ENCODE peak calls at places on chromosome 11, in eight cellular contexts. S is GM19239; P is T-helper 2 cell; M is pulmonary artery endothelial cell; G is activated naive CD4-positive, alpha-beta T cell; D is CD8-positive, alpha-beta memory T cell; J is COR-L47; Z is iris pigment epithelial cell. K is an unnamed sample.

GRCh38 chr11:64918056-64918455 is 1.0 kb upstream of the ATG2A start:
- DNase-seq in P (peak), M (no peak), G (no peak), D (no peak), S (no peak), Z (peak), J (no peak), K (peak)

GRCh38 chr11:34425863-34426262 is 12.9 kb upstream of the CAT start:
- DNase-seq in M (no peak), Z (peak), G (no peak), J (no peak), P (no peak), S (no peak), D (no peak), K (no peak)

GRCh38 chr11:66111158-66111557 is 41.1 kb downstream of the PACS1 start:
- DNase-seq in G (no peak), S (no peak), Z (no peak), D (no peak), P (no peak), J (no peak), M (no peak), K (no peak)

GRCh38 chr11:69841170-69841858 is 22.1 kb upstream of the FGF3 start:
- DNase-seq in J (no peak), S (no peak), G (no peak), Z (no peak), P (peak), D (no peak), M (no peak), K (no peak)

GRCh38 chr11:47583844-47584243 is 2.6 kb upstream of the FAM180B start:
- DNase-seq in M (no peak), J (no peak), G (no peak), S (no peak), P (no peak), Z (no peak), D (no peak), K (no peak)

GRCh38 chr11:57097149-57097548 is 84.6 kb upstream of the LRRC55 start:
- DNase-seq in J (no peak), Z (no peak), S (no peak), D (no peak), P (no peak), M (no peak), G (no peak), K (no peak)

GRCh38 chr11:82988936-82989627 is 82.6 kb downstream of the RAB30 start:
- DNase-seq in S (no peak), P (no peak), M (no peak), J (no peak), G (no peak), D (no peak), Z (no peak), K (no peak)

GRCh38 chr11:110425751-110426545 is 3.8 kb upstream of the FDX1 start:
- DNase-seq in P (no peak), Z (peak), M (no peak), D (no peak), S (no peak), J (no peak), G (no peak), K (peak)

GRCh38 chr11:86940122-86940777 is 14.9 kb downstream of the FZD4 start:
- DNase-seq in P (no peak), S (no peak), J (no peak), G (no peak), D (no peak), M (no peak), Z (peak), K (peak)

GRCh38 chr11:115476463-115477286 is 27.5 kb downstream of the CADM1 start:
- DNase-seq in D (no peak), G (no peak), S (no peak), M (no peak), Z (no peak), J (peak), P (no peak), K (no peak)

GRCh38 chr11:8340299-8340698 is 76.6 kb upstream of the LMO1 start:
- DNase-seq in S (no peak), G (no peak), J (no peak), D (no peak), P (no peak), M (no peak), Z (no peak), K (no peak)

GRCh38 chr11:101508370-101508769 is 75.4 kb downstream of the TRPC6 start:
- DNase-seq in P (no peak), M (no peak), S (no peak), D (no peak), G (no peak), Z (no peak), J (no peak), K (no peak)

GRCh38 chr11:85256433-85256832 is 370.7 kb downstream of the DLG2 start:
- DNase-seq in S (no peak), M (no peak), G (no peak), Z (no peak), D (no peak), J (no peak), P (no peak), K (no peak)

GRCh38 chr11:64856382-64857227 is 12.2 kb upstream of the CDC42BPG start:
- DNase-seq in S (no peak), G (no peak), J (no peak), P (peak), Z (peak), M (peak), D (no peak), K (peak)

GRCh38 chr11:36034572-36035331 is 90.9 kb downstream of the LDLRAD3 start:
- DNase-seq in Z (peak), D (no peak), J (no peak), S (no peak), P (no peak), M (no peak), G (no peak), K (peak)

GRCh38 chr11:48051217-48051848 is 71.0 kb downstream of the PTPRJ start:
- DNase-seq in S (no peak), Z (peak), D (no peak), M (no peak), G (no peak), J (no peak), P (no peak), K (no peak)

GRCh38 chr11:34146866-34147265 is 41.4 kb downstream of the NAT10 start:
- DNase-seq in P (no peak), M (no peak), D (no peak), S (no peak), J (no peak), Z (no peak), G (no peak), K (no peak)

GRCh38 chr11:55571828-55572227 is at the start of gene OR4C16:
- DNase-seq in Z (no peak), D (no peak), P (no peak), S (no peak), M (no peak), J (no peak), G (no peak), K (no peak)

GRCh38 chr11:19712281-19713220 is at the start of gene NAV2:
- DNase-seq in S (peak), M (peak), J (peak), Z (peak), P (peak), G (peak), D (peak), K (peak)

GRCh38 chr11:1467270-1467669 is 19.3 kb downstream of the MOB2 start:
- DNase-seq in M (no peak), G (no peak), J (no peak), D (no peak), P (no peak), S (no peak), Z (no peak), K (no peak)

GRCh38 chr11:66967670-66968425 is 7.3 kb upstream of the C11orf86 start:
- DNase-seq in Z (peak), P (no peak), S (no peak), J (no peak), G (no peak), M (no peak), D (no peak), K (peak)

GRCh38 chr11:120235024-120235628 is 4.8 kb upstream of the POU2F3 start:
- DNase-seq in G (peak), S (peak), M (no peak), P (peak), D (peak), Z (peak), J (peak), K (peak)

GRCh38 chr11:57482782-57483569 is 22.6 kb downstream of the RTN4RL2 start:
- DNase-seq in J (no peak), S (no peak), Z (no peak), G (peak), D (peak), P (peak), M (no peak), K (no peak)

GRCh38 chr11:117643606-117644300 is 153.3 kb downstream of the DSCAML1 start:
- DNase-seq in S (no peak), G (no peak), D (no peak), P (no peak), J (no peak), M (no peak), Z (no peak), K (no peak)